ENCODE peak calls at places on chromosome 2, in ten cellular contexts. C is Karpas-422, X is heart right ventricle, G is aorta, O is body of pancreas, M is IMR-90, S is spleen, H is Caco-2, T is endothelial cell of umbilical vein, Q is left ventricle myocardium inferior. N is an unnamed sample. For H3K4me1, the result is how much of the 10 kb centered on the place peaks cover.

GRCh38 chr2:105449083-105449482 is 50.2 kb upstream of the FHL2 start:
- DNase-seq in O (no peak), M (no peak), S (no peak), T (no peak), X (no peak), G (no peak), Q (no peak), H (no peak), C (no peak), N (no peak)

GRCh38 chr2:175605989-175606841 is 395.9 kb downstream of the LNPK start:
- DNase-seq in Q (no peak), M (no peak), O (no peak), H (peak), C (no peak), X (no peak), G (no peak), S (no peak), T (no peak), N (no peak)

GRCh38 chr2:146837857-146838256 is 1007.0 kb upstream of the ACVR2A start:
- DNase-seq in T (peak), S (no peak), G (no peak), Q (no peak), C (no peak), H (no peak), X (no peak), O (no peak), M (no peak), N (no peak)

GRCh38 chr2:237574894-237575868 is 8.8 kb downstream of the PRLH start:
- DNase-seq in G (peak), T (no peak), C (no peak), M (no peak), O (no peak), Q (peak), S (peak), H (no peak), X (peak), N (peak)

GRCh38 chr2:150606380-150607060 is 119.1 kb upstream of the RND3 start:
- DNase-seq in T (no peak), O (no peak), X (no peak), S (no peak), M (peak), Q (no peak), C (no peak), G (no peak), H (no peak), N (no peak)

GRCh38 chr2:128446049-128446811 is 127.6 kb upstream of the HS6ST1 start:
- DNase-seq in M (no peak), Q (no peak), H (peak), T (no peak), S (peak), O (no peak), G (peak), C (no peak), X (no peak), N (no peak)

GRCh38 chr2:127573298-127573697 is 37.8 kb downstream of the MYO7B start:
- DNase-seq in T (no peak), C (no peak), O (no peak), G (no peak), M (no peak), Q (no peak), X (no peak), S (no peak), H (no peak), N (no peak)

GRCh38 chr2:160920791-160921303 is 239.4 kb upstream of the TANK start:
- DNase-seq in G (no peak), T (peak), O (peak), Q (peak), X (peak), S (no peak), H (no peak), M (peak), C (no peak), N (no peak)

GRCh38 chr2:43461461-43462073 is 134.3 kb downstream of the THADA start:
- DNase-seq in T (no peak), C (peak), H (no peak), G (no peak), O (no peak), Q (no peak), X (no peak), M (no peak), S (no peak), N (no peak)

GRCh38 chr2:43458002-43458628 is 137.7 kb downstream of the THADA start:
- DNase-seq in G (no peak), Q (no peak), T (peak), S (no peak), H (no peak), O (no peak), M (peak), X (no peak), C (no peak), N (no peak)

GRCh38 chr2:43460611-43461396 is 135.0 kb downstream of the THADA start:
- DNase-seq in S (no peak), H (no peak), C (no peak), X (no peak), G (no peak), Q (no peak), T (no peak), O (no peak), M (no peak), N (no peak)

GRCh38 chr2:43459455-43459854 is 136.4 kb downstream of the THADA start:
- DNase-seq in X (no peak), M (peak), H (no peak), S (no peak), G (no peak), C (no peak), O (no peak), Q (no peak), T (peak), N (no peak)

GRCh38 chr2:43460141-43460540 is 135.7 kb downstream of the THADA start:
- DNase-seq in T (no peak), Q (no peak), C (no peak), X (no peak), M (no peak), H (no peak), S (no peak), G (no peak), O (no peak), N (no peak)
- H3K4me1 ChIP-seq in T (half or more), Q (half or more), C (under half), X (half or more), M (under half), H (half or more), S (half or more), G (under half), O (under half), N (under half)

GRCh38 chr2:20216130-20217025 is 8.6 kb downstream of the SDC1 start:
- DNase-seq in X (no peak), M (no peak), H (no peak), Q (no peak), S (peak), O (no peak), G (peak), C (no peak), T (no peak), N (no peak)
- H3K4me1 ChIP-seq in X (under half), M (under half), H (under half), Q (under half), S (under half), O (under half), G (under half), C (half or more), T (under half), N (under half)

GRCh38 chr2:241895732-241896641 is 26.5 kb downstream of the RTP5 start:
- DNase-seq in O (peak), H (no peak), Q (no peak), G (peak), X (no peak), S (peak), M (peak), T (peak), C (no peak), N (no peak)
- H3K4me1 ChIP-seq in O (half or more), H (under half), Q (under half), G (under half), X (under half), S (under half), M (under half), T (under half), C (under half), N (under half)

GRCh38 chr2:226678422-226678821 is 121.2 kb downstream of the IRS1 start:
- DNase-seq in Q (peak), X (peak), C (no peak), T (no peak), G (no peak), M (no peak), O (no peak), H (no peak), S (no peak), N (no peak)

GRCh38 chr2:226679389-226680057 is 120.1 kb downstream of the IRS1 start:
- DNase-seq in T (no peak), H (no peak), Q (no peak), X (no peak), M (no peak), S (no peak), O (no peak), C (no peak), G (no peak), N (no peak)

GRCh38 chr2:226674123-226674522 is 125.5 kb downstream of the IRS1 start:
- DNase-seq in Q (no peak), X (peak), H (no peak), T (no peak), M (no peak), S (no peak), O (no peak), G (no peak), C (no peak), N (no peak)

GRCh38 chr2:226676618-226677017 is 123.0 kb downstream of the IRS1 start:
- DNase-seq in Q (no peak), H (no peak), S (no peak), C (no peak), X (no peak), T (no peak), O (no peak), G (no peak), M (no peak), N (no peak)

GRCh38 chr2:226677080-226677479 is 122.5 kb downstream of the IRS1 start:
- DNase-seq in O (no peak), C (no peak), T (no peak), G (no peak), Q (no peak), S (no peak), H (no peak), M (no peak), X (no peak), N (no peak)
- H3K4me1 ChIP-seq in O (under half), C (under half), T (under half), G (under half), Q (under half), S (under half), H (under half), M (under half), X (under half), N (under half)

DNA sequence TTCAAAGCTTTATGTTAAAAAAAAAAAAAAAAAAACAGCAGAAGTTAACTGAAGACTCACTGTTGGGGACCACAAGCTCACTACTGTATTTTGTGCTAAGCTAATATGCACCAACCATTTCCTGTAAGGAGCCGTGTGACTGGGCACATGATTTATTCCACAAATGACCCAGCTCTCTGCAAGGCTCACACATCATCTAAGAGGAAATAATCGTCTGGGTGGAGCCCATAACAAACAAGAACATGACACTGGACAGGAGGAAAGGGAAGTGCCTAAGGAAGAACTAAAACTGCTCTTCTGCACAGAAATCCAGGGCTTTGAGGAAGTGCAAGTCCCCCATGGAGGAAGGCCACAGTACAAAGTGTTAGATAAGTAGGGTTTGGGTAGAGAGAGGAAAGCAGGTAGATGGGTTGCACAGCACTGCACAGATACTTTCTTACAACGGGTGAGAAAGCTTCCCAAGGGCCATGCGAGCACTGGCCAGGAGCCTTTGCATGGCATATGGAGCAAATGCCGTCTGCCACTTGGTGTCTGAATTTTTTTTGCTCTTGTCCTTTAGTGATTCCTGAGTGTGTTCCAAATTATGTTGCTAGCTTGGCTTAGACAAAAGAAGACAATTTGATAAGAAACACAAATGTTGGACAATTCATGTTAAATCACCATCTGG is 24.5 kb downstream of the NFE2L2 start:
- DNase-seq in O (peak), M (peak), Q (no peak), C (peak), G (no peak), H (no peak), S (no peak), X (peak), T (peak), N (peak)
- H3K4me1 ChIP-seq in O (half or more), M (under half), Q (half or more), C (half or more), G (under half), H (under half), S (half or more), X (half or more), T (half or more), N (under half)

DNA sequence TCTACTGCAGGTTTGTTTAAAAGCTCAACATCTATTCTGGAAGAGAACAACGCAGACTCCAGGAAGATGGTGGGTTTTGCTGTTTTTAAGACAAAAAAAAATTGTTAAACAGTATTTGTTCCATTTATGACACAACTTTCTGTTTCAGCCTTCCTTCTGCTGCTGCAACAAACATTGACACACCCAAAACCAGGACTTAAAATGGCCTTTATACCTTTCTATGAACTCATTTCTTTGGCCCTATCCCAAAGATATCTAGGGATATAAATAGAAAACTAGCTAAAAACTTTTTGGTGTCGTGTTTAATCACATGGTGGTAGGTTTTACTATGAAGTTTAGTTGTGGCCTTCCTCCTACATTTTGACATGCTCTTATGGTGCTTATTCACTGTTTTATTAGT is 964 bp upstream of the GALNT3 start:
- DNase-seq in S (no peak), Q (no peak), H (no peak), G (no peak), X (no peak), C (no peak), T (no peak), M (peak), O (peak), N (no peak)
- H3K4me1 ChIP-seq in S (under half), Q (under half), H (under half), G (under half), X (under half), C (under half), T (under half), M (under half), O (under half), N (under half)

GRCh38 chr2:24048662-24049484 is 668 bp upstream of the FKBP1B start:
- DNase-seq in Q (no peak), H (no peak), G (no peak), C (peak), S (no peak), T (no peak), X (no peak), O (no peak), M (no peak), N (no peak)

GRCh38 chr2:24051833-24052232 is 2.3 kb downstream of the FKBP1B start:
- DNase-seq in H (no peak), X (no peak), T (no peak), M (no peak), O (no peak), C (no peak), Q (no peak), G (no peak), S (no peak), N (no peak)

GRCh38 chr2:24047703-24048033 is 477 bp upstream of the WDCP start:
- DNase-seq in Q (no peak), G (no peak), O (no peak), C (no peak), H (no peak), M (no peak), S (no peak), X (no peak), T (no peak), N (no peak)

GRCh38 chr2:24049485-24050021 is at the start of gene FKBP1B:
- DNase-seq in H (peak), T (peak), Q (peak), M (peak), G (peak), C (peak), X (peak), O (peak), S (peak), N (peak)

DNA sequence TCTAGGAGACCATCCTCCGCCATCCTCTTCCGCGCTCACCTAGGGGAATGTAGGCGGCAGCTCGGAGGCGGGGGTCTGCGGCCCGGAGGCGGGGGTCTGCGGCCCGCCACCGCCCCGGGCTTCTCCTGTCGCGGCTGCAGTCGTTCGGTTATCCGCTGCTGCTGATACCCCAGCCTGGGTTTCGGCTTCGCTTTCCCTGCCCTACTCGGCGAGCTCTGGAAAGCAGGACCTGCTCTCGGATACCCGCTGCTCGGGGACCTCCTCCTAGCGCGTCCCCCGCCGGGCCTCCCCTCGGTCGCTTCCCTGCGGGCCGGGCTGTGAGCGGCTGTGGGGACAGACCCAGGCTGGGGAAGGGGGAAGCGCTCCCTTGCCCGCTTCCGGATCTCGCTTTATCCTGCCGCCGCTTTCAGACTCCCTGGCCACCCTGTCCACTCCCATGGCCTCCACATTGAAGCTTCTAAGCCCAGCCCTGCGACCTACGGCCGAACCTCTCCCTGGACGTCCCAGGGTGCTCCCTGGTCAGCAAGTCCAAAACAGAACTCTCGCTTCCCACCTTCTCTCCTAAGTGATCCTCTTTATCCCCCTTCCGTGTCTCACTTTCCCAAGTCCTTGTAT is 607 bp downstream of the FKBP1B start:
- DNase-seq in X (peak), G (peak), Q (peak), C (no peak), H (no peak), O (peak), M (no peak), T (peak), S (peak), N (peak)
- H3K4me1 ChIP-seq in X (under half), G (under half), Q (under half), C (under half), H (under half), O (under half), M (under half), T (under half), S (under half), N (under half)

N was measured in lung.